ENCODE peak calls at places on chromosomes 11 and 22, in eight cellular contexts. One of them, this sample, is unnamed.
A peak's percentile ranks its signal among the peaks of the same experiment; 100 is the strongest.

GRCh38 chr11:68423481-68423880 is 37.1 kb upstream of the PPP6R3 start:
- DNase-seq in CD8-positive, alpha-beta T cell: no peak
- DNase-seq in transverse colon: no peak
- DNase-seq in CD8-positive, alpha-beta memory T cell: no peak
- DNase-seq in SJSA1: no peak
- DNase-seq in H7: no peak
- DNase-seq in thyroid gland: no peak
- DNase-seq in naive thymus-derived CD4-positive, alpha-beta T cell: no peak
- DNase-seq in this sample: no peak

GRCh38 chr11:60871378-60872061 is 4.2 kb downstream of the ZP1 start:
- DNase-seq in CD8-positive, alpha-beta T cell: no peak
- DNase-seq in transverse colon: no peak
- DNase-seq in CD8-positive, alpha-beta memory T cell: no peak
- DNase-seq in SJSA1: no peak
- DNase-seq in H7: no peak
- DNase-seq in thyroid gland: peak; percentile 82
- DNase-seq in naive thymus-derived CD4-positive, alpha-beta T cell: no peak
- DNase-seq in this sample: no peak

GRCh38 chr11:65661599-65662246 is 993 bp downstream of the RELA start:
- DNase-seq in CD8-positive, alpha-beta T cell: no peak
- DNase-seq in transverse colon: no peak
- DNase-seq in CD8-positive, alpha-beta memory T cell: no peak
- DNase-seq in SJSA1: no peak
- DNase-seq in H7: no peak
- DNase-seq in thyroid gland: no peak
- DNase-seq in naive thymus-derived CD4-positive, alpha-beta T cell: no peak
- DNase-seq in this sample: peak; percentile 53

GRCh38 chr11:119757378-119757777 is 28.4 kb upstream of the NECTIN1 start:
- DNase-seq in CD8-positive, alpha-beta T cell: no peak
- DNase-seq in transverse colon: no peak
- DNase-seq in CD8-positive, alpha-beta memory T cell: no peak
- DNase-seq in SJSA1: no peak
- DNase-seq in H7: no peak
- DNase-seq in thyroid gland: no peak
- DNase-seq in naive thymus-derived CD4-positive, alpha-beta T cell: no peak
- DNase-seq in this sample: no peak

GRCh38 chr11:83502041-83502440 is 215.9 kb upstream of the CCDC90B start:
- DNase-seq in CD8-positive, alpha-beta T cell: no peak
- DNase-seq in transverse colon: no peak
- DNase-seq in CD8-positive, alpha-beta memory T cell: no peak
- DNase-seq in SJSA1: no peak
- DNase-seq in H7: no peak
- DNase-seq in thyroid gland: no peak
- DNase-seq in naive thymus-derived CD4-positive, alpha-beta T cell: no peak
- DNase-seq in this sample: no peak

GRCh38 chr11:102559839-102560238 is 29.3 kb upstream of the MMP7 start:
- DNase-seq in CD8-positive, alpha-beta T cell: no peak
- DNase-seq in transverse colon: no peak
- DNase-seq in CD8-positive, alpha-beta memory T cell: no peak
- DNase-seq in SJSA1: no peak
- DNase-seq in H7: no peak
- DNase-seq in thyroid gland: no peak
- DNase-seq in naive thymus-derived CD4-positive, alpha-beta T cell: peak; percentile 32
- DNase-seq in this sample: no peak

GRCh38 chr22:41787331-41787730 is 13.1 kb upstream of the CCDC134 start:
- DNase-seq in CD8-positive, alpha-beta T cell: no peak
- DNase-seq in transverse colon: no peak
- DNase-seq in CD8-positive, alpha-beta memory T cell: no peak
- DNase-seq in SJSA1: no peak
- DNase-seq in H7: no peak
- DNase-seq in thyroid gland: no peak
- DNase-seq in naive thymus-derived CD4-positive, alpha-beta T cell: no peak
- DNase-seq in this sample: no peak

GRCh38 chr22:39530692-39531331 is 1.7 kb downstream of the RPS19BP1 start:
- DNase-seq in CD8-positive, alpha-beta T cell: no peak
- DNase-seq in transverse colon: no peak
- DNase-seq in CD8-positive, alpha-beta memory T cell: no peak
- DNase-seq in SJSA1: no peak
- DNase-seq in H7: peak; percentile 75
- DNase-seq in thyroid gland: no peak
- DNase-seq in naive thymus-derived CD4-positive, alpha-beta T cell: peak; percentile 45
- DNase-seq in this sample: peak; percentile 35

GRCh38 chr22:44567846-44568493 is 69.9 kb upstream of the RTL6 start:
- DNase-seq in CD8-positive, alpha-beta T cell: peak; percentile 57
- DNase-seq in transverse colon: peak; percentile 65
- DNase-seq in CD8-positive, alpha-beta memory T cell: peak; percentile 37
- DNase-seq in SJSA1: no peak
- DNase-seq in H7: no peak
- DNase-seq in thyroid gland: peak; percentile 49
- DNase-seq in naive thymus-derived CD4-positive, alpha-beta T cell: peak; percentile 19
- DNase-seq in this sample: peak; percentile 61

GRCh38 chr11:70315726-70316125 is 45.2 kb downstream of the PPFIA1 start:
- DNase-seq in CD8-positive, alpha-beta T cell: no peak
- DNase-seq in transverse colon: no peak
- DNase-seq in CD8-positive, alpha-beta memory T cell: no peak
- DNase-seq in SJSA1: no peak
- DNase-seq in H7: no peak
- DNase-seq in thyroid gland: no peak
- DNase-seq in naive thymus-derived CD4-positive, alpha-beta T cell: no peak
- DNase-seq in this sample: no peak

GRCh38 chr11:46658259-46658658 is 40.9 kb downstream of the ATG13 start:
- DNase-seq in CD8-positive, alpha-beta T cell: no peak
- DNase-seq in transverse colon: no peak
- DNase-seq in CD8-positive, alpha-beta memory T cell: no peak
- DNase-seq in SJSA1: no peak
- DNase-seq in H7: no peak
- DNase-seq in thyroid gland: no peak
- DNase-seq in naive thymus-derived CD4-positive, alpha-beta T cell: no peak
- DNase-seq in this sample: no peak

GRCh38 chr22:31230155-31230870 is 18.2 kb downstream of the LIMK2 start:
- DNase-seq in CD8-positive, alpha-beta T cell: no peak
- DNase-seq in transverse colon: no peak
- DNase-seq in CD8-positive, alpha-beta memory T cell: no peak
- DNase-seq in SJSA1: no peak
- DNase-seq in H7: no peak
- DNase-seq in thyroid gland: no peak
- DNase-seq in naive thymus-derived CD4-positive, alpha-beta T cell: no peak
- DNase-seq in this sample: no peak

GRCh38 chr22:29195118-29195963 is 10.4 kb upstream of the EMID1 start:
- DNase-seq in CD8-positive, alpha-beta T cell: no peak
- DNase-seq in transverse colon: no peak
- DNase-seq in CD8-positive, alpha-beta memory T cell: no peak
- DNase-seq in SJSA1: no peak
- DNase-seq in H7: peak; percentile 38
- DNase-seq in thyroid gland: no peak
- DNase-seq in naive thymus-derived CD4-positive, alpha-beta T cell: no peak
- DNase-seq in this sample: no peak

GRCh38 chr11:31873115-31873514 is 62.0 kb upstream of the PAX6 start:
- DNase-seq in CD8-positive, alpha-beta T cell: no peak
- DNase-seq in transverse colon: no peak
- DNase-seq in CD8-positive, alpha-beta memory T cell: no peak
- DNase-seq in SJSA1: no peak
- DNase-seq in H7: no peak
- DNase-seq in thyroid gland: no peak
- DNase-seq in naive thymus-derived CD4-positive, alpha-beta T cell: no peak
- DNase-seq in this sample: no peak

GRCh38 chr11:31872074-31872440 is 60.9 kb upstream of the PAX6 start:
- DNase-seq in CD8-positive, alpha-beta T cell: no peak
- DNase-seq in transverse colon: no peak
- DNase-seq in CD8-positive, alpha-beta memory T cell: no peak
- DNase-seq in SJSA1: no peak
- DNase-seq in H7: no peak
- DNase-seq in thyroid gland: no peak
- DNase-seq in naive thymus-derived CD4-positive, alpha-beta T cell: no peak
- DNase-seq in this sample: no peak

GRCh38 chr11:31871310-31872073 is 60.4 kb upstream of the PAX6 start:
- DNase-seq in CD8-positive, alpha-beta T cell: no peak
- DNase-seq in transverse colon: no peak
- DNase-seq in CD8-positive, alpha-beta memory T cell: no peak
- DNase-seq in SJSA1: no peak
- DNase-seq in H7: no peak
- DNase-seq in thyroid gland: no peak
- DNase-seq in naive thymus-derived CD4-positive, alpha-beta T cell: no peak
- DNase-seq in this sample: no peak

GRCh38 chr11:31874631-31875191 is 63.6 kb upstream of the PAX6 start:
- DNase-seq in CD8-positive, alpha-beta T cell: no peak
- DNase-seq in transverse colon: no peak
- DNase-seq in CD8-positive, alpha-beta memory T cell: no peak
- DNase-seq in SJSA1: no peak
- DNase-seq in H7: no peak
- DNase-seq in thyroid gland: no peak
- DNase-seq in naive thymus-derived CD4-positive, alpha-beta T cell: no peak
- DNase-seq in this sample: no peak

GRCh38 chr11:31870609-31871309 is 59.6 kb upstream of the PAX6 start:
- DNase-seq in CD8-positive, alpha-beta T cell: peak; percentile 6
- DNase-seq in transverse colon: peak; percentile 26
- DNase-seq in CD8-positive, alpha-beta memory T cell: no peak
- DNase-seq in SJSA1: peak; percentile 49
- DNase-seq in H7: peak; percentile 84
- DNase-seq in thyroid gland: peak; percentile 52
- DNase-seq in naive thymus-derived CD4-positive, alpha-beta T cell: no peak
- DNase-seq in this sample: peak; percentile 27
- H3K4me3 ChIP-seq in CD8-positive, alpha-beta T cell: no peak overlapping the region
- H3K4me3 ChIP-seq in transverse colon: no peak overlapping the region
- H3K4me3 ChIP-seq in CD8-positive, alpha-beta memory T cell: no peak overlapping the region
- H3K4me3 ChIP-seq in SJSA1: no peak overlapping the region
- H3K4me3 ChIP-seq in H7: no peak overlapping the region
- H3K4me3 ChIP-seq in thyroid gland: no peak overlapping the region
- H3K4me3 ChIP-seq in naive thymus-derived CD4-positive, alpha-beta T cell: no peak overlapping the region
- H3K4me3 ChIP-seq in this sample: no peak overlapping the region

GRCh38 chr11:113345978-113346377 is 31.6 kb downstream of the TTC12 start:
- DNase-seq in CD8-positive, alpha-beta T cell: no peak
- DNase-seq in transverse colon: no peak
- DNase-seq in CD8-positive, alpha-beta memory T cell: no peak
- DNase-seq in SJSA1: no peak
- DNase-seq in H7: no peak
- DNase-seq in thyroid gland: no peak
- DNase-seq in naive thymus-derived CD4-positive, alpha-beta T cell: no peak
- DNase-seq in this sample: no peak

GRCh38 chr11:113339909-113340569 is 25.7 kb downstream of the TTC12 start:
- DNase-seq in CD8-positive, alpha-beta T cell: no peak
- DNase-seq in transverse colon: no peak
- DNase-seq in CD8-positive, alpha-beta memory T cell: no peak
- DNase-seq in SJSA1: no peak
- DNase-seq in H7: no peak
- DNase-seq in thyroid gland: no peak
- DNase-seq in naive thymus-derived CD4-positive, alpha-beta T cell: no peak
- DNase-seq in this sample: no peak

GRCh38 chr11:113338730-113339129 is 24.3 kb downstream of the TTC12 start:
- DNase-seq in CD8-positive, alpha-beta T cell: no peak
- DNase-seq in transverse colon: no peak
- DNase-seq in CD8-positive, alpha-beta memory T cell: no peak
- DNase-seq in SJSA1: no peak
- DNase-seq in H7: peak; percentile 71
- DNase-seq in thyroid gland: no peak
- DNase-seq in naive thymus-derived CD4-positive, alpha-beta T cell: no peak
- DNase-seq in this sample: no peak

GRCh38 chr11:113341388-113342165 is 27.2 kb downstream of the TTC12 start:
- DNase-seq in CD8-positive, alpha-beta T cell: no peak
- DNase-seq in transverse colon: no peak
- DNase-seq in CD8-positive, alpha-beta memory T cell: no peak
- DNase-seq in SJSA1: no peak
- DNase-seq in H7: no peak
- DNase-seq in thyroid gland: peak; percentile 78
- DNase-seq in naive thymus-derived CD4-positive, alpha-beta T cell: no peak
- DNase-seq in this sample: no peak
- H3K36me3 ChIP-seq in CD8-positive, alpha-beta T cell: peaks cover 12% of the 10 kb centered on the region
- H3K36me3 ChIP-seq in transverse colon: peaks cover 16% of the 10 kb centered on the region
- H3K36me3 ChIP-seq in CD8-positive, alpha-beta memory T cell: peaks cover 24% of the 10 kb centered on the region
- H3K36me3 ChIP-seq in SJSA1: no peaks in the 10 kb centered on the region
- H3K36me3 ChIP-seq in H7: no peaks in the 10 kb centered on the region
- H3K36me3 ChIP-seq in thyroid gland: peaks cover 32% of the 10 kb centered on the region
- H3K36me3 ChIP-seq in naive thymus-derived CD4-positive, alpha-beta T cell: peaks cover 9% of the 10 kb centered on the region
- H3K36me3 ChIP-seq in this sample: peaks cover 10% of the 10 kb centered on the region

DNA sequence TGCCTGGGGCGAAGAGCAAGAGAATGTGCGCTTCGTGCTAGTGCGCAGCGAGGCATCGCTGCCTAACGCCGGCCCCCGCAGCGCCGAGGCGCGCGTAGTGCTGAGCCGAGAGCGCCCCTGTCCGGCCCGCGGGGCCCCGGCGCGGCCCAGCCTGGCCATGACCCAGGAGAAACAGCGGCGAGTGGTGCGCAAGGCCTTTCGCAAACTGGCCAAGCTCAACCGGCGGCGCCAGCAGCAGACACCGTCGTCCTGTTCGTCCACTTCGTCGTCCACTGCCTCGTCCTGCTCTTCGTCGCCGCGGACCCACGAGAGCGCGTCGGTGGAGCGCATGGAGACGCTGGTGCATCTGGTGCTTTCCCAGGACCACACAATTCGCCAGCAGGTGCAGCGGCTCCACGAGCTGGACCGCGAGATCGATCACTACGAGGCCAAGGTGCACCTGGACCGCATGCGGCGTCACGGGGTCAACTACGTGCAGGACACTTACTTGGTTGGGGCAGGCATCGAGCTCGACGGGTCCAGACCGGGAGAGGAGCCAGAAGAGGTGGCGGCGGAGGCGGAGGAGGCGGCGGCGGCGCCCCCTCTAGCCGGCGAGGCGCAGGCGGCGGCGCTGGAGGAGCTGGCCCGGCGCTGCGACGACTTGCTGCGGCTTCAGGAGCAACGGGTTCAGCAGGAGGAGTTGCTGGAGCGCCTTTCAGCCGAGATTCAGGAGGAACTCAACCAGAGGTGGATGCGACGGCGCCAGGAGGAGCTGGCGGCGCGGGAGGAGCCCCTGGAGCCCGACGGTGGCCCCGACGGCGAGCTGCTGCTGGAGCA is 1.0 kb downstream of the RASSF10 start:
- DNase-seq in CD8-positive, alpha-beta T cell: no peak
- DNase-seq in transverse colon: no peak
- DNase-seq in CD8-positive, alpha-beta memory T cell: no peak
- DNase-seq in SJSA1: no peak
- DNase-seq in H7: peak; percentile 78
- DNase-seq in thyroid gland: peak; percentile 21
- DNase-seq in naive thymus-derived CD4-positive, alpha-beta T cell: no peak
- DNase-seq in this sample: peak; percentile 52
- H3K4me3 ChIP-seq in CD8-positive, alpha-beta T cell: no peak overlapping the region
- H3K4me3 ChIP-seq in transverse colon: no peak overlapping the region
- H3K4me3 ChIP-seq in CD8-positive, alpha-beta memory T cell: no peak overlapping the region
- H3K4me3 ChIP-seq in SJSA1: no peak overlapping the region
- H3K4me3 ChIP-seq in H7: peak overlapping the region; percentile 55
- H3K4me3 ChIP-seq in thyroid gland: no peak overlapping the region
- H3K4me3 ChIP-seq in naive thymus-derived CD4-positive, alpha-beta T cell: no peak overlapping the region
- H3K4me3 ChIP-seq in this sample: no peak overlapping the region

GRCh38 chr11:108062336-108062735 is 53.6 kb downstream of the CUL5 start:
- DNase-seq in CD8-positive, alpha-beta T cell: no peak
- DNase-seq in transverse colon: no peak
- DNase-seq in CD8-positive, alpha-beta memory T cell: no peak
- DNase-seq in SJSA1: no peak
- DNase-seq in H7: no peak
- DNase-seq in thyroid gland: no peak
- DNase-seq in naive thymus-derived CD4-positive, alpha-beta T cell: no peak
- DNase-seq in this sample: no peak
- H3K36me3 ChIP-seq in CD8-positive, alpha-beta T cell: peaks cover 8% of the 10 kb centered on the region
- H3K36me3 ChIP-seq in transverse colon: peaks cover 13% of the 10 kb centered on the region
- H3K36me3 ChIP-seq in CD8-positive, alpha-beta memory T cell: peaks cover 11% of the 10 kb centered on the region
- H3K36me3 ChIP-seq in SJSA1: peaks cover 7% of the 10 kb centered on the region
- H3K36me3 ChIP-seq in H7: no peaks in the 10 kb centered on the region
- H3K36me3 ChIP-seq in thyroid gland: peaks cover 2% of the 10 kb centered on the region
- H3K36me3 ChIP-seq in naive thymus-derived CD4-positive, alpha-beta T cell: no peaks in the 10 kb centered on the region
- H3K36me3 ChIP-seq in this sample: peaks cover 3% of the 10 kb centered on the region